ENCODE peak calls at places on chromosome 14, in four cellular contexts. N is GM12878, T is K562, B is HepG2. Z is an unnamed sample.

GRCh38 chr14:37413050-37413449 is 182.0 kb downstream of the FOXA1 start:
- DNase-seq in N (no peak), B (no peak), T (no peak), Z (no peak)

GRCh38 chr14:47227051-47227600 is 448.3 kb downstream of the MDGA2 start:
- DNase-seq in N (no peak), T (no peak), B (no peak), Z (no peak)

GRCh38 chr14:22555573-22556011 is 33.4 kb downstream of the DAD1 start:
- DNase-seq in T (no peak), B (no peak), N (peak), Z (no peak)

GRCh38 chr14:35459779-35460178 is 55.2 kb upstream of the NFKBIA start:
- DNase-seq in B (no peak), T (no peak), N (no peak), Z (no peak)

GRCh38 chr14:69657961-69658360 is 46.6 kb downstream of the SUSD6 start:
- DNase-seq in B (peak), T (no peak), N (no peak), Z (peak)

GRCh38 chr14:23129759-23130316 is 10.8 kb upstream of the CEBPE start:
- DNase-seq in N (no peak), B (no peak), T (no peak), Z (no peak)

GRCh38 chr14:73634333-73634833 is 10.4 kb upstream of the DNAL1 start:
- DNase-seq in B (no peak), T (no peak), N (no peak), Z (peak)

GRCh38 chr14:92886337-92886736 is 36.6 kb upstream of the CHGA start:
- DNase-seq in T (no peak), B (no peak), N (no peak), Z (no peak)

GRCh38 chr14:99327458-99328250 is 55.7 kb upstream of the BCL11B start:
- DNase-seq in T (no peak), B (no peak), N (no peak), Z (no peak)

GRCh38 chr14:53412819-53413664 is 259.9 kb upstream of the DDHD1 start:
- DNase-seq in T (no peak), N (no peak), B (peak), Z (no peak)

GRCh38 chr14:21399311-21399870 is 15.6 kb upstream of the SUPT16H start:
- DNase-seq in T (no peak), N (no peak), B (no peak), Z (no peak)

GRCh38 chr14:49173765-49174373 is 412.3 kb downstream of the RPS29 start:
- DNase-seq in T (peak), B (peak), N (peak), Z (peak)

GRCh38 chr14:75928587-75929230 is 53.1 kb downstream of the TGFB3 start:
- DNase-seq in T (no peak), B (no peak), N (no peak), Z (no peak)

GRCh38 chr14:105244334-105244733 is 4.0 kb upstream of the BTBD6 start:
- DNase-seq in N (no peak), B (no peak), T (no peak), Z (no peak)

GRCh38 chr14:49770212-49770817 is 2.4 kb downstream of the KLHDC2 start:
- DNase-seq in T (no peak), N (no peak), B (peak), Z (no peak)

GRCh38 chr14:92121207-92121669 is 268 bp downstream of the NDUFB1 start:
- DNase-seq in N (no peak), T (peak), B (peak), Z (no peak)

GRCh38 chr14:101482066-101482465 is 79.2 kb upstream of the DIO3 start:
- DNase-seq in B (no peak), N (no peak), T (no peak), Z (no peak)

GRCh38 chr14:101480022-101480746 is 81.1 kb upstream of the DIO3 start:
- DNase-seq in B (no peak), N (no peak), T (no peak), Z (no peak)

GRCh38 chr14:101483829-101484228 is 77.5 kb upstream of the DIO3 start:
- DNase-seq in T (no peak), N (no peak), B (no peak), Z (no peak)

GRCh38 chr14:101480747-101481530 is 80.4 kb upstream of the DIO3 start:
- DNase-seq in T (no peak), B (peak), N (no peak), Z (no peak)

DNA sequence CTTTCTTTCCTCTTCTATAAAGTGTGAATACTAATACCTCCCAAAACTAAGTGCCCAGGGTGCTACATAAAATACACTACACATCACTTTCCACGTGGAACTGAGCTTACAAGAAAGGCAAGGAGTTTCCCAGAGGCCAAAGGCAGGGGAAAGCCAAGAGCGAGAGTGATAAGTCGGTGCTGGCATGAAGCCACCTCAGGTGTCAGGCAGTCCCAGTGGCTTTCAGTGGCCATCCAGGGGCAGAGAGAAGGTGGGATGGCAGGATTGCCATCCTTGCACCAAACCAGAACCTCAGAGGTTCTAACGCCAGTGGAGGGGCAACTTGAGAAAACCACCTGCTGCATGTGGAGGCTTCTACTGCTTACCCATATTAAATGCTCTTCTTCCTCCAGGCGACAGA is 79.7 kb upstream of the DIO3 start:
- DNase-seq in T (no peak), N (no peak), B (no peak), Z (no peak)
- TF ChIP-seq TCF7 in T (no peak), N (no peak), B (no peak), Z (no peak)

GRCh38 chr14:32507029-32507984 is 178.2 kb downstream of the AKAP6 start:
- DNase-seq in B (no peak), N (no peak), T (no peak), Z (no peak)
- TF ChIP-seq TCF7 in B (no peak), N (no peak), T (no peak), Z (no peak)

DNA sequence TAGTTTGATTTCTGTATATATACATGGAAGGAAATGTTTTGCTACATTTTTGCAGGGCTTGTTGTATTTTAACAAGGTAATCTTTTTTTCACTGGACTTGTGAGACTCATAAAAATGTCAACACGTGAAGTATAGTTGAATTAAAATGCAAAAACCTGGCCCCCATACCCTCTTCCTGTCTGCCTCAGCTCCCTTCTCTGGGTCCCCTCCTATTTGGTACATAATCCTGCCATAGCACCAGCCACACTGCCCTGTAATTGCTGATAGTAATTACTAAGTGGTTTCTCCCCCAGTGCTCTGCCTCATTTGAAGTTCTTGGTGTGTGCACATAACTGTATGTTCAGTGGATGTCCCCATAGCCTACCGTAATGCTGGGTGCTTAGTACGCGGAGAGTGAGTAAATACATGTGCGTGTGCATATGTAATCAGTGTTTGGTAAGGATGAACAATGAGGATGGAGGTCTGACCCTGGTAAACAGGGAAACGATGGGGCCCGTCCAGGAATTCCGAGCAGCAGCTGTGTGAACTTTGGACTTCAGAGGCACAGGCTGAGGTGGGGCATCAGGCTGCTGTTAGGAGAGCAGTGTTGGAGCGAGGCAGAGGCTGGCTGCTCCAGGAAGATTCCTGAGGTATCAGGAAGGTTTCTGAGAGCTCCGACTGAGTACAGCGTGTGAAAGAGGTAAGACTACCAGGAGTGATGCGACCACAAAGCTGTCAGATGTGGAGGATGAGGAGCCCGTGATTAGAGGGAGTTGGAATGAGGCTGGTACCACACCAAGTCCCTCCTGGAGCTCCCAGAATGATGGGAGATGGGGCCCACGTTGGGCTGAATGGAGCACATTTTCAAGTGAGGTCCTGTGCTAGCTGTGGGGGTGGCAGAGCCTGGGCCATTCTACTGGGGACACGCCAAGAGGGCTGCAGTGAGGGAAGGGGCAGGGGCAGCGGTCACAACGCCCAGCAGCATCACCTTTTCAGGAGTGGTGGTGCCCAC is 106.8 kb downstream of the PELI2 start:
- DNase-seq in N (no peak), T (no peak), B (peak), Z (no peak)
- TF ChIP-seq TCF7 in N (no peak), T (no peak), B (no peak), Z (no peak)

DNA sequence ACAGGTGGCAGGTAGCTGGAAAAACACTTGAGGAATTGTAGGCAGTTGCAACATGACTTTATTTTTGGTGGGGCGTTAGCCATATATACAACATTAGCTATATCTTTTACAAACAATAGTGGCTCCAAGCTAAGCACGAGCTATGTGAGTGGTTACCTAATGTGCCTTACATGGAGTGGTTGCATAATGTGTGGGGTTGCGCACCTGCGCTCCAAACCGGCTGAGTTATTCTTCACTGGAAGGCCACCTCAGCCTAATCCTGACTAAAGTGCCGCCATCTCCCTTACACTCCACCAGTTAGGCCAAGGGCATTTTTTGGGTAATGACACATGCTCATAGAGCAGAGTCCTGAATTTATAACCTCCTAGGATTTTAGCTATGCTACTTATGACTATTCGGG is 31.8 kb upstream of the G2E3 start:
- DNase-seq in N (no peak), B (no peak), T (no peak), Z (no peak)
- TF ChIP-seq TCF7 in N (no peak), B (no peak), T (no peak), Z (no peak)

GRCh38 chr14:55440385-55440784 is at the start of gene TBPL2:
- DNase-seq in T (no peak), N (no peak), B (no peak), Z (peak)
- TF ChIP-seq TCF7 in T (no peak), N (no peak), B (no peak), Z (no peak)

DNA sequence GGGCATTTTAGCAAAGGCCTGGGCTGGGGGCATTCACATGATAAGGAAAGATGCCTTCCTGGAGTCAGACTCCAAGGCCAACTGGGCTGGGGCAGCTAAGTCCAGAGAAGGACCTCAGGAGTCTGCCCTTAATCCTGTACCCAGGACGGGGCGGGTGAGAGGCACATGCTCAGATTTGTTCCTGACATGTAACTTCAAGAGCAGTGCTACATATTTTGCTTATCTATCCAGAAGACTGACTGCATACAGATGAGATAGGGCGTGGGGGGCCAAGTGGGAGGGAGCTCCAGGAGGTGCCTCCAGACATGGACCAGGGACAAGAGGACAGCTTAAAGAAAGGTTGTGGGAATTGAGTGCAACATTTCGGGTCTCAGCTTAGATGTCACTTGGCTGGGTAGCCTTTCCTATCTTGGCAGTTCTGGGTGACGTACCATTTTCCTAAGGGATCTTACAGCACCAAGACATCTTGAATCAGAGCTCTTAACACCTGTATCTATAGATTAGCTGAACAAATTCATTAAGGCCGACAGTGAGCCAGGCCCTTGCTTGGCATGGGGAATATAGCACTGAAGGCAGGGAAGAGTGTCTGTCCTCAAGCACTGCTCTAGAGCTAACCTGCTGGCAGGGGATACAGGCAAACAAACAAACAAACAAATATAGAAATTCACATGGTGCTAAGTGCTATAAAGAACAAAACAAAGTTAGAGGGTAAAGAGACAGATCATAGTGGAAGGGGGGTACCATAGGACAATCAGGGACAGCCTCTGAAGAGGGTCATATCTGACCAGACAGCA is 61.2 kb downstream of the PTPN21 start:
- DNase-seq in B (no peak), N (no peak), T (no peak), Z (no peak)
- TF ChIP-seq TCF7 in B (no peak), N (no peak), T (no peak), Z (no peak)

GRCh38 chr14:94381149-94382030 is 7.0 kb downstream of the SERPINA1 start:
- DNase-seq in N (no peak), B (no peak), T (no peak), Z (no peak)

GRCh38 chr14:94382099-94382498 is 6.3 kb downstream of the SERPINA1 start:
- DNase-seq in B (no peak), N (no peak), T (no peak), Z (no peak)

GRCh38 chr14:94379291-94380224 is 8.8 kb downstream of the SERPINA1 start:
- DNase-seq in N (no peak), T (no peak), B (no peak), Z (no peak)

GRCh38 chr14:94378527-94379290 is 9.7 kb downstream of the SERPINA1 start:
- DNase-seq in T (no peak), B (no peak), N (no peak), Z (no peak)

DNA sequence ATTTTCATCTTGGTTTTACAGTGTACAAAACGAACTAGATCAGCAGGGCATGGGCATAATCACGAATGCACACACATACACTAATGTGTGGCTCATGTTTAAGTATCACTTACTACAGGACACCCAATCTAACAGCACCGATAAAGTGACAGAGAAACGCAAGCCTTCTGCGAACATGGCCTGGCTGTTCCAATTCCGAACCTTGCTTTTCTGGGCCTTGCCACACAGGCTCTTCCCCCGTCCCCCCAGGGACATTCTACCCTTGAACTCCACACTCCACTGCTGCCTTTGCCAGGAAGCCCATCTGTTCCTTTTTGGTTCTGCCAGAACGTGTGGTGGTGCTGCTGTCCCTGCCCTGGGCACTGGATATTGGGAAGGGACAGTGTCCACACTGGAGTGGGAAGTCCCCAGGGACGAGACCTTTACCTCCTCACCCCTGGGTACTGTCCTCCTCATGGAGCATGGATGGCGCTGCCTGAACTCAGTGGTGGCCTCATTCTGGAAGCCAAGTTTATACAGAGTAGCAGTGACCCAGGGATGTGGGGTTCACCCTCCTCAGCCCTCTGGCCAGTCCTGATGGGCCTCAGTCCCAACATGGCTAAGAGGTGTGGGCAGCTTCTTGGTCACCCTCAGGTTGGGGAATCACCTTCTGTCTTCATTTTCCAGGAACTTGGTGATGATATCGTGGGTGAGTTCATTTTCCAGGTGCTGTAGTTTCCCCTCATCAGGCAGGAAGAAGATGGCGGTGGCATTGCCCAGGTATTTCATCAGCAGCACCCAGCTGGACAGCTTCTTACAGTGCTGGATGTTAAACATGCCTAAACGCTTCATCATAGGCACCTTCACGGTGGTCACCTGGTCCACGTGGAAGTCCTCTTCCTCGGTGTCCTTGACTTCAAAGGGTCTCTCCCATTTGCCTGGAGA is 7.9 kb downstream of the SERPINA1 start:
- DNase-seq in B (no peak), T (no peak), N (no peak), Z (no peak)
- TF ChIP-seq TCF7 in B (no peak), T (no peak), N (no peak), Z (no peak)

GRCh38 chr14:63891148-63891964 is 38.6 kb downstream of the SYNE2 start:
- DNase-seq in T (no peak), N (no peak), B (no peak), Z (no peak)
- TF ChIP-seq TCF7 in T (no peak), N (no peak), B (no peak), Z (no peak)

DNA sequence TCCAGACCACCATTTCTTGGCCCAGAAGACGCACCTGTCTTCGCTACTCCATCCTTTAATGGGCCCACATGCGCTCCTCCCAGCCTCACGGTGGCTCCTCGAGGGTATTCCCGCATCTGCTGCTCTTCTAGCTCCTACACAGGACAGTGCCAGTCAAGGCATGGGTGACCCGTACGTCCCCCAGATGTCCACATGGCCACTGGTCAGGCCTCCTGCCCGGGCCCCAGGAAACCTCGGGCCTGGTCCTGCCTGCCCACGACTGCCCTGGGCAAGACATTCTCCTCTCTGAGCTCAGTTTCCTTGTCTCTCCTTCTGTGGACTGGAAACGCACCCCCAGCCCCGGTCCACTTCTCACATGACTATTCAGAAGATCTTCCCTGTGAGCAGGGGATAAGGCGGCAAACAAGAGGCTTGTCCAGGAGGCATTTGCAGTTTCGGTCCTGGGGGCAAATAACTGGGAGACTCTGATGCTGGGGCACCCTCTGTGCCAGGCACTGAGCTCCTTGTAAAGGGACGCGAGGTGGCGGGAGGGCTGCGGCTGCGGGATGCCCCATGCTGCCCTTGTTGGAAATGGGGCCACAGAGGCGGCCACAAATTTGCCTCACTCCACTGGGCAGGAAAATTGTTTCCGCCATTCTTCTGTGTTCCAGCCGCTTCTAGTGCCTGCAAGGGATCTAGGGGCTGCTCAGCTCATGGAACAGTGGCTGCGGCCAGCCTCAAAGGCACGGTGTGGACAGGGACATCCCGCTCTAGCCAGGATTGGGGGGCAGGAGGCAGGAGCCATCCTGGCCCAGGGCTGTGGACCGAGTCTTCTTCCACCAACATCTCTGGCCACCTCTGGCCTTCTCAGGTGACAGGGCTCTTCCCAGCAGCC is 6.8 kb upstream of the BEGAIN start:
- DNase-seq in T (no peak), N (no peak), B (no peak), Z (peak)
- TF ChIP-seq TCF7 in T (no peak), N (no peak), B (no peak), Z (no peak)